ENCODE peak calls at places on chromosomes 13 and 19, in seven cellular contexts. V is NCI-H774, Q is EL, L is fibroblast of gingiva, M is C1 segment of cervical spinal cord, Y is T1000, T is T-helper 1 cell. Z is an unnamed sample.

GRCh38 chr13:35865341-35866240 is 265.6 kb downstream of the DCLK1 start:
- DNase-seq in V (no peak), Q (no peak), L (no peak), M (no peak), Y (no peak), T (no peak), Z (no peak)

GRCh38 chr19:19368087-19368486 is 37.4 kb upstream of the GATAD2A start:
- DNase-seq in V (no peak), Q (no peak), L (no peak), M (no peak), Y (no peak), T (no peak), Z (no peak)

GRCh38 chr13:30234763-30235162 is 72.6 kb downstream of the KATNAL1 start:
- DNase-seq in V (no peak), Q (no peak), L (no peak), M (no peak), Y (no peak), T (no peak), Z (no peak)

GRCh38 chr19:2743099-2743498 is 3.3 kb upstream of the SLC39A3 start:
- DNase-seq in V (no peak), Q (no peak), L (no peak), M (no peak), Y (no peak), T (no peak), Z (no peak)

GRCh38 chr19:10292206-10292788 is 2.5 kb downstream of the ICAM5 start:
- DNase-seq in V (peak), Q (peak), L (peak), M (peak), Y (peak), T (peak), Z (peak)

GRCh38 chr13:99353836-99354235 is 46.6 kb upstream of the GPR183 start:
- DNase-seq in V (no peak), Q (peak), L (no peak), M (no peak), Y (no peak), T (no peak), Z (no peak)

GRCh38 chr19:36604656-36605100 is 435 bp upstream of the ZNF382 start:
- DNase-seq in V (no peak), Q (peak), L (peak), M (peak), Y (peak), T (peak), Z (peak)

GRCh38 chr19:48961051-48961649 is 4.0 kb upstream of the FTL start:
- DNase-seq in V (no peak), Q (no peak), L (no peak), M (no peak), Y (no peak), T (no peak), Z (no peak)

GRCh38 chr13:30734434-30734833 is 909 bp upstream of the ALOX5AP start:
- DNase-seq in V (no peak), Q (peak), L (no peak), M (no peak), Y (no peak), T (no peak), Z (no peak)

GRCh38 chr13:33855371-33855895 is 37.5 kb downstream of the RFC3 start:
- DNase-seq in V (no peak), Q (no peak), L (no peak), M (no peak), Y (no peak), T (no peak), Z (no peak)

GRCh38 chr19:33472696-33473624 is 48.6 kb downstream of the PEPD start:
- DNase-seq in V (no peak), Q (peak), L (peak), M (no peak), Y (peak), T (no peak), Z (no peak)

GRCh38 chr19:6521718-6522646 is 8.8 kb upstream of the TNFSF9 start:
- DNase-seq in V (no peak), Q (peak), L (no peak), M (no peak), Y (no peak), T (peak), Z (peak)

GRCh38 chr13:76860706-76861105 is 25.5 kb downstream of the KCTD12 start:
- DNase-seq in V (no peak), Q (no peak), L (peak), M (no peak), Y (no peak), T (no peak), Z (no peak)

GRCh38 chr19:8320564-8321066 is 560 bp downstream of the NDUFA7 start:
- DNase-seq in V (no peak), Q (no peak), L (no peak), M (no peak), Y (no peak), T (no peak), Z (no peak)

GRCh38 chr19:956747-957451 is 27.2 kb upstream of the WDR18 start:
- DNase-seq in V (no peak), Q (peak), L (no peak), M (no peak), Y (no peak), T (no peak), Z (no peak)

GRCh38 chr19:58538257-58539168 is 5.4 kb upstream of the TRIM28 start:
- DNase-seq in V (no peak), Q (no peak), L (no peak), M (no peak), Y (no peak), T (no peak), Z (no peak)

GRCh38 chr13:34617684-34618083 is 324.4 kb upstream of the NBEA start:
- DNase-seq in V (no peak), Q (no peak), L (no peak), M (no peak), Y (no peak), T (no peak), Z (no peak)

GRCh38 chr13:30802953-30803478 is 67.7 kb downstream of the ALOX5AP start:
- DNase-seq in V (peak), Q (peak), L (peak), M (peak), Y (peak), T (peak), Z (peak)

GRCh38 chr13:44196186-44196751 is 177.4 kb upstream of the SERP2 start:
- DNase-seq in V (no peak), Q (no peak), L (no peak), M (no peak), Y (no peak), T (no peak), Z (no peak)

GRCh38 chr19:37973666-37974065 is 66.7 kb downstream of the SIPA1L3 start:
- DNase-seq in V (no peak), Q (no peak), L (no peak), M (no peak), Y (no peak), T (no peak), Z (no peak)